ENCODE peak calls at places on chromosomes 11 and 22, in seven cellular contexts. One of them, this sample, is unnamed.

GRCh38 chr11:22635689-22636088 is 10.1 kb upstream of the FANCF start:
- DNase-seq in HCT116: no peak
- DNase-seq in H1: no peak
- DNase-seq in GM12878: no peak
- DNase-seq in SK-N-SH: no peak
- DNase-seq in endothelial cell of umbilical vein: no peak
- DNase-seq in K562: no peak
- DNase-seq in this sample: peak

GRCh38 chr11:73312806-73313403 is 4.8 kb downstream of the ARHGEF17 start:
- DNase-seq in H1: no peak
- DNase-seq in endothelial cell of umbilical vein: no peak
- DNase-seq in SK-N-SH: peak
- DNase-seq in HCT116: no peak
- DNase-seq in K562: no peak
- DNase-seq in GM12878: no peak
- DNase-seq in this sample: no peak

GRCh38 chr11:73729594-73730206 is 31.2 kb downstream of the RAB6A start:
- DNase-seq in HCT116: peak
- DNase-seq in GM12878: no peak
- DNase-seq in K562: peak
- DNase-seq in endothelial cell of umbilical vein: no peak
- DNase-seq in H1: peak
- DNase-seq in SK-N-SH: peak
- DNase-seq in this sample: peak

GRCh38 chr11:19777342-19778102 is 64.9 kb downstream of the NAV2 start:
- DNase-seq in GM12878: peak
- DNase-seq in H1: no peak
- DNase-seq in SK-N-SH: no peak
- DNase-seq in endothelial cell of umbilical vein: peak
- DNase-seq in HCT116: no peak
- DNase-seq in K562: peak
- DNase-seq in this sample: peak

GRCh38 chr11:123202155-123202714 is 7.2 kb upstream of the CLMP start:
- DNase-seq in endothelial cell of umbilical vein: no peak
- DNase-seq in K562: no peak
- DNase-seq in HCT116: no peak
- DNase-seq in SK-N-SH: peak
- DNase-seq in GM12878: no peak
- DNase-seq in H1: peak
- DNase-seq in this sample: no peak

GRCh38 chr11:44619931-44620725 is 54.7 kb downstream of the CD82 start:
- DNase-seq in H1: peak
- DNase-seq in GM12878: no peak
- DNase-seq in SK-N-SH: no peak
- DNase-seq in HCT116: no peak
- DNase-seq in K562: no peak
- DNase-seq in endothelial cell of umbilical vein: no peak
- DNase-seq in this sample: no peak

GRCh38 chr11:62708423-62709261 is 1.2 kb downstream of the GNG3 start:
- DNase-seq in H1: peak
- DNase-seq in HCT116: no peak
- DNase-seq in endothelial cell of umbilical vein: no peak
- DNase-seq in GM12878: no peak
- DNase-seq in SK-N-SH: no peak
- DNase-seq in K562: no peak
- DNase-seq in this sample: peak

GRCh38 chr22:22943521-22944267 is 56.1 kb downstream of the IGLL5 start:
- DNase-seq in H1: peak
- DNase-seq in GM12878: no peak
- DNase-seq in K562: peak
- DNase-seq in HCT116: no peak
- DNase-seq in endothelial cell of umbilical vein: no peak
- DNase-seq in SK-N-SH: peak
- DNase-seq in this sample: peak

GRCh38 chr11:78630561-78631303 is 56.1 kb upstream of the NARS2 start:
- DNase-seq in HCT116: no peak
- DNase-seq in H1: no peak
- DNase-seq in SK-N-SH: no peak
- DNase-seq in endothelial cell of umbilical vein: no peak
- DNase-seq in GM12878: no peak
- DNase-seq in K562: no peak
- DNase-seq in this sample: peak

GRCh38 chr11:87020336-87020735 is 17.4 kb upstream of the TMEM135 start:
- DNase-seq in GM12878: no peak
- DNase-seq in endothelial cell of umbilical vein: no peak
- DNase-seq in HCT116: no peak
- DNase-seq in H1: no peak
- DNase-seq in SK-N-SH: no peak
- DNase-seq in K562: no peak
- DNase-seq in this sample: no peak

GRCh38 chr22:50532353-50532700 is 2.5 kb upstream of the TYMP start:
- DNase-seq in H1: no peak
- DNase-seq in endothelial cell of umbilical vein: no peak
- DNase-seq in HCT116: no peak
- DNase-seq in GM12878: no peak
- DNase-seq in K562: no peak
- DNase-seq in SK-N-SH: peak
- DNase-seq in this sample: no peak

GRCh38 chr11:66651011-66651410 is 12.5 kb downstream of the RBM4 start:
- DNase-seq in endothelial cell of umbilical vein: no peak
- DNase-seq in HCT116: no peak
- DNase-seq in SK-N-SH: no peak
- DNase-seq in GM12878: no peak
- DNase-seq in H1: no peak
- DNase-seq in K562: no peak
- DNase-seq in this sample: no peak

GRCh38 chr22:26065847-26066246 is 103.4 kb upstream of the SEZ6L start:
- DNase-seq in endothelial cell of umbilical vein: no peak
- DNase-seq in HCT116: no peak
- DNase-seq in K562: no peak
- DNase-seq in GM12878: no peak
- DNase-seq in SK-N-SH: no peak
- DNase-seq in H1: no peak
- DNase-seq in this sample: no peak

GRCh38 chr22:36026741-36027140 is 1.9 kb downstream of the RBFOX2 start:
- DNase-seq in SK-N-SH: no peak
- DNase-seq in H1: no peak
- DNase-seq in endothelial cell of umbilical vein: peak
- DNase-seq in HCT116: no peak
- DNase-seq in GM12878: no peak
- DNase-seq in K562: no peak
- DNase-seq in this sample: peak

GRCh38 chr11:112780351-112781043 is 180.7 kb upstream of the NCAM1 start:
- DNase-seq in SK-N-SH: no peak
- DNase-seq in GM12878: no peak
- DNase-seq in HCT116: no peak
- DNase-seq in K562: peak
- DNase-seq in H1: no peak
- DNase-seq in endothelial cell of umbilical vein: no peak
- DNase-seq in this sample: no peak

GRCh38 chr11:85758480-85759039 is 52.4 kb downstream of the SYTL2 start:
- DNase-seq in H1: no peak
- DNase-seq in SK-N-SH: no peak
- DNase-seq in HCT116: no peak
- DNase-seq in endothelial cell of umbilical vein: no peak
- DNase-seq in GM12878: no peak
- DNase-seq in K562: no peak
- DNase-seq in this sample: no peak

GRCh38 chr11:706439-706956 is 467 bp downstream of the EPS8L2 start:
- DNase-seq in endothelial cell of umbilical vein: no peak
- DNase-seq in SK-N-SH: no peak
- DNase-seq in GM12878: no peak
- DNase-seq in HCT116: no peak
- DNase-seq in H1: peak
- DNase-seq in K562: no peak
- DNase-seq in this sample: no peak

GRCh38 chr22:29369460-29369859 is 18.9 kb downstream of the AP1B1 start:
- DNase-seq in K562: peak
- DNase-seq in H1: peak
- DNase-seq in SK-N-SH: no peak
- DNase-seq in GM12878: no peak
- DNase-seq in HCT116: no peak
- DNase-seq in endothelial cell of umbilical vein: peak
- DNase-seq in this sample: peak

GRCh38 chr11:116773203-116774112 is 671 bp upstream of the BUD13 start:
- DNase-seq in K562: no peak
- DNase-seq in H1: no peak
- DNase-seq in endothelial cell of umbilical vein: peak
- DNase-seq in SK-N-SH: no peak
- DNase-seq in GM12878: no peak
- DNase-seq in HCT116: no peak
- DNase-seq in this sample: no peak

GRCh38 chr22:21938906-21939305 is 13.7 kb downstream of the PPM1F start:
- DNase-seq in SK-N-SH: no peak
- DNase-seq in GM12878: no peak
- DNase-seq in HCT116: no peak
- DNase-seq in endothelial cell of umbilical vein: no peak
- DNase-seq in H1: no peak
- DNase-seq in K562: no peak
- DNase-seq in this sample: no peak

GRCh38 chr11:130118636-130119387 is 40.8 kb upstream of the ST14 start:
- DNase-seq in GM12878: peak
- DNase-seq in H1: no peak
- DNase-seq in HCT116: no peak
- DNase-seq in SK-N-SH: no peak
- DNase-seq in endothelial cell of umbilical vein: no peak
- DNase-seq in K562: no peak
- DNase-seq in this sample: no peak

GRCh38 chr11:17012712-17013547 is 1.3 kb downstream of the PLEKHA7 start:
- DNase-seq in endothelial cell of umbilical vein: peak
- DNase-seq in H1: no peak
- DNase-seq in K562: no peak
- DNase-seq in SK-N-SH: no peak
- DNase-seq in HCT116: peak
- DNase-seq in GM12878: no peak
- DNase-seq in this sample: peak

GRCh38 chr11:11608783-11609232 is 13.0 kb downstream of the GALNT18 start:
- DNase-seq in K562: no peak
- DNase-seq in endothelial cell of umbilical vein: no peak
- DNase-seq in GM12878: no peak
- DNase-seq in H1: no peak
- DNase-seq in SK-N-SH: peak
- DNase-seq in HCT116: no peak
- DNase-seq in this sample: no peak

GRCh38 chr11:35006389-35007128 is 90.1 kb downstream of the PDHX start:
- DNase-seq in SK-N-SH: no peak
- DNase-seq in GM12878: peak
- DNase-seq in K562: no peak
- DNase-seq in HCT116: no peak
- DNase-seq in endothelial cell of umbilical vein: no peak
- DNase-seq in H1: no peak
- DNase-seq in this sample: no peak

GRCh38 chr11:34513674-34513995 is at the start of gene ELF5:
- DNase-seq in H1: no peak
- DNase-seq in endothelial cell of umbilical vein: no peak
- DNase-seq in GM12878: no peak
- DNase-seq in SK-N-SH: no peak
- DNase-seq in HCT116: no peak
- DNase-seq in K562: no peak
- DNase-seq in this sample: peak

GRCh38 chr11:58573451-58574104 is 2.1 kb downstream of the LPXN start:
- DNase-seq in HCT116: no peak
- DNase-seq in GM12878: no peak
- DNase-seq in endothelial cell of umbilical vein: peak
- DNase-seq in K562: no peak
- DNase-seq in H1: no peak
- DNase-seq in SK-N-SH: no peak
- DNase-seq in this sample: no peak

GRCh38 chr11:3840289-3840869 is 380 bp downstream of the RHOG start:
- DNase-seq in K562: no peak
- DNase-seq in GM12878: no peak
- DNase-seq in SK-N-SH: peak
- DNase-seq in HCT116: no peak
- DNase-seq in H1: peak
- DNase-seq in endothelial cell of umbilical vein: peak
- DNase-seq in this sample: peak

GRCh38 chr11:34040571-34040970 is 11.0 kb upstream of the CAPRIN1 start:
- DNase-seq in GM12878: no peak
- DNase-seq in endothelial cell of umbilical vein: no peak
- DNase-seq in HCT116: no peak
- DNase-seq in K562: no peak
- DNase-seq in SK-N-SH: no peak
- DNase-seq in H1: no peak
- DNase-seq in this sample: no peak

GRCh38 chr22:27329471-27329870 is 472.1 kb downstream of the MN1 start:
- DNase-seq in HCT116: no peak
- DNase-seq in SK-N-SH: no peak
- DNase-seq in K562: no peak
- DNase-seq in endothelial cell of umbilical vein: no peak
- DNase-seq in GM12878: no peak
- DNase-seq in H1: peak
- DNase-seq in this sample: peak

GRCh38 chr22:24106385-24107381 is 74.6 kb upstream of the SUSD2 start:
- DNase-seq in H1: peak
- DNase-seq in HCT116: no peak
- DNase-seq in endothelial cell of umbilical vein: peak
- DNase-seq in GM12878: peak
- DNase-seq in SK-N-SH: no peak
- DNase-seq in K562: no peak
- DNase-seq in this sample: peak

GRCh38 chr22:18109410-18110193 is 1.0 kb upstream of the TUBA8 start:
- DNase-seq in H1: no peak
- DNase-seq in endothelial cell of umbilical vein: peak
- DNase-seq in HCT116: no peak
- DNase-seq in SK-N-SH: no peak
- DNase-seq in GM12878: no peak
- DNase-seq in K562: no peak
- DNase-seq in this sample: no peak
- H3K4me2 ChIP-seq in H1: peak
- H3K4me2 ChIP-seq in endothelial cell of umbilical vein: peak
- H3K4me2 ChIP-seq in HCT116: no peak
- H3K4me2 ChIP-seq in SK-N-SH: peak
- H3K4me2 ChIP-seq in GM12878: peak
- H3K4me2 ChIP-seq in K562: no peak
- H3K4me2 ChIP-seq in this sample: peak

GRCh38 chr11:126391970-126392637 is 36.6 kb downstream of the ST3GAL4 start:
- DNase-seq in HCT116: no peak
- DNase-seq in SK-N-SH: no peak
- DNase-seq in K562: peak
- DNase-seq in endothelial cell of umbilical vein: no peak
- DNase-seq in H1: no peak
- DNase-seq in GM12878: peak
- DNase-seq in this sample: peak
- TF ChIP-seq POLR2AphosphoS5 in HCT116: no peak
- TF ChIP-seq POLR2AphosphoS5 in SK-N-SH: no peak
- TF ChIP-seq POLR2AphosphoS5 in K562: no peak
- TF ChIP-seq POLR2AphosphoS5 in endothelial cell of umbilical vein: no peak
- TF ChIP-seq POLR2AphosphoS5 in H1: no peak
- TF ChIP-seq POLR2AphosphoS5 in GM12878: no peak
- TF ChIP-seq POLR2AphosphoS5 in this sample: no peak

GRCh38 chr11:8930456-8931175 is 2.1 kb downstream of the C11orf16 start:
- DNase-seq in GM12878: no peak
- DNase-seq in H1: no peak
- DNase-seq in endothelial cell of umbilical vein: no peak
- DNase-seq in K562: no peak
- DNase-seq in HCT116: no peak
- DNase-seq in SK-N-SH: no peak
- DNase-seq in this sample: no peak
- H3K4me2 ChIP-seq in GM12878: no peak
- H3K4me2 ChIP-seq in H1: no peak
- H3K4me2 ChIP-seq in endothelial cell of umbilical vein: no peak
- H3K4me2 ChIP-seq in K562: no peak
- H3K4me2 ChIP-seq in HCT116: no peak
- H3K4me2 ChIP-seq in SK-N-SH: no peak
- H3K4me2 ChIP-seq in this sample: no peak

GRCh38 chr22:44330727-44331660 is 18.2 kb upstream of the SHISAL1 start:
- DNase-seq in endothelial cell of umbilical vein: no peak
- DNase-seq in GM12878: no peak
- DNase-seq in HCT116: no peak
- DNase-seq in H1: peak
- DNase-seq in K562: no peak
- DNase-seq in SK-N-SH: peak
- DNase-seq in this sample: peak
- TF ChIP-seq POLR2AphosphoS5 in endothelial cell of umbilical vein: no peak
- TF ChIP-seq POLR2AphosphoS5 in GM12878: no peak
- TF ChIP-seq POLR2AphosphoS5 in HCT116: no peak
- TF ChIP-seq POLR2AphosphoS5 in H1: no peak
- TF ChIP-seq POLR2AphosphoS5 in K562: no peak
- TF ChIP-seq POLR2AphosphoS5 in SK-N-SH: no peak
- TF ChIP-seq POLR2AphosphoS5 in this sample: no peak

This sample was measured in GM23338.